ENCODE peak calls at places on chromosomes 7 and 10, in eight cellular contexts. One of them, this sample, is unnamed.

GRCh38 chr10:86863443-86863842 is 94.0 kb downstream of the MMRN2 start:
- DNase-seq in CD8-positive, alpha-beta T cell: no peak
- DNase-seq in stomach: no peak
- DNase-seq in cardiac fibroblast: no peak
- DNase-seq in BJ: no peak
- DNase-seq in spleen: no peak
- DNase-seq in brain microvascular endothelial cell: no peak
- DNase-seq in psoas muscle: peak
- DNase-seq in this sample: no peak

GRCh38 chr7:48426966-48427555 is 255.8 kb downstream of the ABCA13 start:
- DNase-seq in CD8-positive, alpha-beta T cell: no peak
- DNase-seq in stomach: no peak
- DNase-seq in cardiac fibroblast: no peak
- DNase-seq in BJ: no peak
- DNase-seq in spleen: no peak
- DNase-seq in brain microvascular endothelial cell: peak
- DNase-seq in psoas muscle: no peak
- DNase-seq in this sample: no peak

GRCh38 chr7:139095194-139095659 is 14.3 kb downstream of the ZC3HAV1 start:
- DNase-seq in CD8-positive, alpha-beta T cell: peak
- DNase-seq in stomach: no peak
- DNase-seq in cardiac fibroblast: no peak
- DNase-seq in BJ: no peak
- DNase-seq in spleen: peak
- DNase-seq in brain microvascular endothelial cell: no peak
- DNase-seq in psoas muscle: no peak
- DNase-seq in this sample: no peak

GRCh38 chr7:157602156-157602555 is 265.4 kb downstream of the DNAJB6 start:
- DNase-seq in CD8-positive, alpha-beta T cell: no peak
- DNase-seq in stomach: no peak
- DNase-seq in cardiac fibroblast: no peak
- DNase-seq in BJ: no peak
- DNase-seq in spleen: peak
- DNase-seq in brain microvascular endothelial cell: no peak
- DNase-seq in psoas muscle: no peak
- DNase-seq in this sample: no peak

GRCh38 chr10:17943033-17943745 is 8.5 kb upstream of the SLC39A12 start:
- DNase-seq in CD8-positive, alpha-beta T cell: no peak
- DNase-seq in stomach: no peak
- DNase-seq in cardiac fibroblast: no peak
- DNase-seq in BJ: no peak
- DNase-seq in spleen: no peak
- DNase-seq in brain microvascular endothelial cell: no peak
- DNase-seq in psoas muscle: no peak
- DNase-seq in this sample: no peak

GRCh38 chr10:59865101-59865500 is 41.3 kb downstream of the CCDC6 start:
- DNase-seq in CD8-positive, alpha-beta T cell: no peak
- DNase-seq in stomach: peak
- DNase-seq in cardiac fibroblast: peak
- DNase-seq in BJ: no peak
- DNase-seq in spleen: no peak
- DNase-seq in brain microvascular endothelial cell: no peak
- DNase-seq in psoas muscle: no peak
- DNase-seq in this sample: no peak

GRCh38 chr7:66871076-66871475 is 49.9 kb upstream of the TMEM248 start:
- DNase-seq in CD8-positive, alpha-beta T cell: no peak
- DNase-seq in stomach: no peak
- DNase-seq in cardiac fibroblast: peak
- DNase-seq in BJ: no peak
- DNase-seq in spleen: no peak
- DNase-seq in brain microvascular endothelial cell: no peak
- DNase-seq in psoas muscle: no peak
- DNase-seq in this sample: no peak

GRCh38 chr7:147332988-147333387 is 1216.4 kb downstream of the CNTNAP2 start:
- DNase-seq in CD8-positive, alpha-beta T cell: no peak
- DNase-seq in stomach: no peak
- DNase-seq in cardiac fibroblast: peak
- DNase-seq in BJ: no peak
- DNase-seq in spleen: no peak
- DNase-seq in brain microvascular endothelial cell: no peak
- DNase-seq in psoas muscle: no peak
- DNase-seq in this sample: no peak

GRCh38 chr10:44316187-44316921 is 68.5 kb downstream of the CXCL12 start:
- DNase-seq in CD8-positive, alpha-beta T cell: no peak
- DNase-seq in stomach: no peak
- DNase-seq in cardiac fibroblast: no peak
- DNase-seq in BJ: no peak
- DNase-seq in spleen: no peak
- DNase-seq in brain microvascular endothelial cell: no peak
- DNase-seq in psoas muscle: no peak
- DNase-seq in this sample: no peak

GRCh38 chr7:13279854-13280435 is 592.5 kb downstream of the ARL4A start:
- DNase-seq in CD8-positive, alpha-beta T cell: no peak
- DNase-seq in stomach: no peak
- DNase-seq in cardiac fibroblast: peak
- DNase-seq in BJ: no peak
- DNase-seq in spleen: no peak
- DNase-seq in brain microvascular endothelial cell: no peak
- DNase-seq in psoas muscle: no peak
- DNase-seq in this sample: no peak

GRCh38 chr10:33352154-33352553 is 17.7 kb upstream of the NRP1 start:
- DNase-seq in CD8-positive, alpha-beta T cell: no peak
- DNase-seq in stomach: no peak
- DNase-seq in cardiac fibroblast: peak
- DNase-seq in BJ: no peak
- DNase-seq in spleen: no peak
- DNase-seq in brain microvascular endothelial cell: peak
- DNase-seq in psoas muscle: no peak
- DNase-seq in this sample: no peak

GRCh38 chr10:359093-359492 is 223.8 kb downstream of the ZMYND11 start:
- DNase-seq in CD8-positive, alpha-beta T cell: no peak
- DNase-seq in stomach: no peak
- DNase-seq in cardiac fibroblast: no peak
- DNase-seq in BJ: no peak
- DNase-seq in spleen: peak
- DNase-seq in brain microvascular endothelial cell: no peak
- DNase-seq in psoas muscle: no peak
- DNase-seq in this sample: no peak

GRCh38 chr7:34108150-34108549 is 202.8 kb downstream of the BMPER start:
- DNase-seq in CD8-positive, alpha-beta T cell: no peak
- DNase-seq in stomach: no peak
- DNase-seq in cardiac fibroblast: peak
- DNase-seq in BJ: no peak
- DNase-seq in spleen: no peak
- DNase-seq in brain microvascular endothelial cell: peak
- DNase-seq in psoas muscle: peak
- DNase-seq in this sample: no peak

GRCh38 chr7:128310499-128310898 is 33.2 kb downstream of the RBM28 start:
- DNase-seq in CD8-positive, alpha-beta T cell: no peak
- DNase-seq in stomach: no peak
- DNase-seq in cardiac fibroblast: no peak
- DNase-seq in BJ: no peak
- DNase-seq in spleen: no peak
- DNase-seq in brain microvascular endothelial cell: no peak
- DNase-seq in psoas muscle: no peak
- DNase-seq in this sample: no peak

GRCh38 chr10:132542086-132542775 is 4.6 kb downstream of the INPP5A start:
- DNase-seq in CD8-positive, alpha-beta T cell: no peak
- DNase-seq in stomach: no peak
- DNase-seq in cardiac fibroblast: no peak
- DNase-seq in BJ: no peak
- DNase-seq in spleen: peak
- DNase-seq in brain microvascular endothelial cell: no peak
- DNase-seq in psoas muscle: peak
- DNase-seq in this sample: peak

GRCh38 chr7:73870041-73870492 is 9.1 kb downstream of the TMEM270 start:
- DNase-seq in CD8-positive, alpha-beta T cell: no peak
- DNase-seq in stomach: no peak
- DNase-seq in cardiac fibroblast: no peak
- DNase-seq in BJ: no peak
- DNase-seq in spleen: no peak
- DNase-seq in brain microvascular endothelial cell: no peak
- DNase-seq in psoas muscle: no peak
- DNase-seq in this sample: peak

GRCh38 chr10:133225707-133226191 is 4.3 kb upstream of the UTF1 start:
- DNase-seq in CD8-positive, alpha-beta T cell: no peak
- DNase-seq in stomach: no peak
- DNase-seq in cardiac fibroblast: no peak
- DNase-seq in BJ: no peak
- DNase-seq in spleen: no peak
- DNase-seq in brain microvascular endothelial cell: no peak
- DNase-seq in psoas muscle: no peak
- DNase-seq in this sample: peak

GRCh38 chr7:116588641-116589594 is 64.1 kb downstream of the CAV1 start:
- DNase-seq in CD8-positive, alpha-beta T cell: no peak
- DNase-seq in stomach: no peak
- DNase-seq in cardiac fibroblast: peak
- DNase-seq in BJ: no peak
- DNase-seq in spleen: no peak
- DNase-seq in brain microvascular endothelial cell: peak
- DNase-seq in psoas muscle: no peak
- DNase-seq in this sample: no peak

DNA sequence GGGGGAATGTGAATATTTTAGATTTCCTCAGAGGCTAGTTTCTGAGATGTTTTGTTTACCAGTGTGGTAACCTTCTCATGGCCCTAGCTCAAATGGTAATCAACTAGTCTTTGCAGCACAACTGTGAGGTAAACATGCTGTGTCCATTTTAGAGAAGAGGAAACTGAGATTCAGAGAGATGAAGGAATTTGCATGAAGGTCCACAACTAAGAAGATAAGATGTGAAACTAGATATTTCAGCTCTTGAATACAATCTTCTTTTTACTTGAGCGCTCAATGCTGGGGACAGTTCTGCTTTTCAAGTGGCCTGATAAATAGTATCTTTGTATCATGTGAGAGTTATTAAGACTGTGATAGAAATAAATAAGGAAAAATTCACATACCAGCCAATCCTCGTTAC is 245.4 kb downstream of the AUTS2 start:
- DNase-seq in CD8-positive, alpha-beta T cell: no peak
- DNase-seq in stomach: no peak
- DNase-seq in cardiac fibroblast: no peak
- DNase-seq in BJ: no peak
- DNase-seq in spleen: no peak
- DNase-seq in brain microvascular endothelial cell: no peak
- DNase-seq in psoas muscle: no peak
- DNase-seq in this sample: no peak
- H3K4me3 ChIP-seq in CD8-positive, alpha-beta T cell: no peak
- H3K4me3 ChIP-seq in stomach: no peak
- H3K4me3 ChIP-seq in cardiac fibroblast: no peak
- H3K4me3 ChIP-seq in BJ: no peak
- H3K4me3 ChIP-seq in spleen: no peak
- H3K4me3 ChIP-seq in brain microvascular endothelial cell: no peak
- H3K4me3 ChIP-seq in psoas muscle: no peak
- H3K4me3 ChIP-seq in this sample: no peak

GRCh38 chr7:50502947-50503346 is 52.8 kb upstream of the FIGNL1 start:
- DNase-seq in CD8-positive, alpha-beta T cell: no peak
- DNase-seq in stomach: no peak
- DNase-seq in cardiac fibroblast: peak
- DNase-seq in BJ: no peak
- DNase-seq in spleen: peak
- DNase-seq in brain microvascular endothelial cell: no peak
- DNase-seq in psoas muscle: peak
- DNase-seq in this sample: no peak
- H3K4me3 ChIP-seq in CD8-positive, alpha-beta T cell: no peak
- H3K4me3 ChIP-seq in stomach: no peak
- H3K4me3 ChIP-seq in cardiac fibroblast: no peak
- H3K4me3 ChIP-seq in BJ: no peak
- H3K4me3 ChIP-seq in spleen: no peak
- H3K4me3 ChIP-seq in brain microvascular endothelial cell: no peak
- H3K4me3 ChIP-seq in psoas muscle: peak
- H3K4me3 ChIP-seq in this sample: no peak

DNA sequence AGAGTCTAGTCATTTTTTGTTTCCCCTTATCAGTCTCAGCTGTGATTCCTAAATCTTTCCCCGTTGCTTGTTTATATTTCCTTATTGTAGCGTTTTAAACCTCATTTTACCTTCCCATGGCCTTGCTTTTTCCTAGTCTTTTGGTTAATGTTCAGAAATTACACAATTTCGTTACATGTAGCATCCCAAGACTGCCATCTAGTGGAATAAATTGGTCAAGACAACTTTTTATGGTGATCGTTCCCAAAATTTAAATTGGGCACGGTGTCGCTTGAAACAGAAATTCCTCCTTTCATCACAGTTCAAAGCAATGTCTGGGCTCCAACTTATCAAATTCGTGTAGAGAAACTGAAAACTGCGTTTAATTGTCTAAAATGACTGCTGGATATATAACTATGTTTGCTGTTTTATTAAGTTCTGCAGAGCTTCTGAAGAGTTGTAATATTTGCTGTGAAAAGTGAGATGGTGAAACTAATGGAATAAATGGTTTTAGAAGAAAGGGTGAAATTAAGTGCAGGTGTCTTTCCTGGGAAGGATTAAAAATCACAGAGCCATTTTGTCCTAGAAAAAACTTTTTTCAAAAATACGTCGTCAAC is 370.2 kb downstream of the PHF14 start:
- DNase-seq in CD8-positive, alpha-beta T cell: no peak
- DNase-seq in stomach: no peak
- DNase-seq in cardiac fibroblast: peak
- DNase-seq in BJ: no peak
- DNase-seq in spleen: no peak
- DNase-seq in brain microvascular endothelial cell: peak
- DNase-seq in psoas muscle: no peak
- DNase-seq in this sample: no peak
- H3K4me3 ChIP-seq in CD8-positive, alpha-beta T cell: no peak
- H3K4me3 ChIP-seq in stomach: no peak
- H3K4me3 ChIP-seq in cardiac fibroblast: no peak
- H3K4me3 ChIP-seq in BJ: no peak
- H3K4me3 ChIP-seq in spleen: no peak
- H3K4me3 ChIP-seq in brain microvascular endothelial cell: no peak
- H3K4me3 ChIP-seq in psoas muscle: no peak
- H3K4me3 ChIP-seq in this sample: no peak

GRCh38 chr7:112161253-112162160 is 44.7 kb downstream of the DOCK4 start:
- DNase-seq in CD8-positive, alpha-beta T cell: no peak
- DNase-seq in stomach: no peak
- DNase-seq in cardiac fibroblast: no peak
- DNase-seq in BJ: no peak
- DNase-seq in spleen: no peak
- DNase-seq in brain microvascular endothelial cell: no peak
- DNase-seq in psoas muscle: no peak
- DNase-seq in this sample: no peak

GRCh38 chr7:112160130-112160770 is 45.9 kb downstream of the DOCK4 start:
- DNase-seq in CD8-positive, alpha-beta T cell: no peak
- DNase-seq in stomach: no peak
- DNase-seq in cardiac fibroblast: peak
- DNase-seq in BJ: no peak
- DNase-seq in spleen: no peak
- DNase-seq in brain microvascular endothelial cell: peak
- DNase-seq in psoas muscle: no peak
- DNase-seq in this sample: peak

GRCh38 chr7:112159346-112159745 is 46.9 kb downstream of the DOCK4 start:
- DNase-seq in CD8-positive, alpha-beta T cell: no peak
- DNase-seq in stomach: no peak
- DNase-seq in cardiac fibroblast: no peak
- DNase-seq in BJ: no peak
- DNase-seq in spleen: no peak
- DNase-seq in brain microvascular endothelial cell: no peak
- DNase-seq in psoas muscle: no peak
- DNase-seq in this sample: no peak

GRCh38 chr7:112162161-112163020 is 43.8 kb downstream of the DOCK4 start:
- DNase-seq in CD8-positive, alpha-beta T cell: no peak
- DNase-seq in stomach: no peak
- DNase-seq in cardiac fibroblast: peak
- DNase-seq in BJ: no peak
- DNase-seq in spleen: no peak
- DNase-seq in brain microvascular endothelial cell: peak
- DNase-seq in psoas muscle: peak
- DNase-seq in this sample: peak

GRCh38 chr7:112160771-112161150 is 45.4 kb downstream of the DOCK4 start:
- DNase-seq in CD8-positive, alpha-beta T cell: no peak
- DNase-seq in stomach: no peak
- DNase-seq in cardiac fibroblast: no peak
- DNase-seq in BJ: no peak
- DNase-seq in spleen: no peak
- DNase-seq in brain microvascular endothelial cell: no peak
- DNase-seq in psoas muscle: no peak
- DNase-seq in this sample: no peak
- H3K4me3 ChIP-seq in CD8-positive, alpha-beta T cell: no peak
- H3K4me3 ChIP-seq in stomach: no peak
- H3K4me3 ChIP-seq in cardiac fibroblast: no peak
- H3K4me3 ChIP-seq in BJ: no peak
- H3K4me3 ChIP-seq in spleen: no peak
- H3K4me3 ChIP-seq in brain microvascular endothelial cell: no peak
- H3K4me3 ChIP-seq in psoas muscle: no peak
- H3K4me3 ChIP-seq in this sample: peak